ENCODE peak calls at places on chromosome 13, in six cellular contexts. F is pancreas, C is astrocyte, S is suprapubic skin, P is IMR-90, J is bronchial epithelial cell. I is an unnamed sample.

GRCh38 chr13:40141859-40142555 is 486.5 kb downstream of the COG6 start:
- DNase-seq in F (no peak), C (no peak), S (no peak), P (no peak), J (no peak), I (no peak)

GRCh38 chr13:29073762-29074161 is 253.6 kb downstream of the MTUS2 start:
- DNase-seq in F (no peak), C (no peak), S (no peak), P (no peak), J (no peak), I (no peak)

GRCh38 chr13:38914070-38914469 is 76.6 kb downstream of the STOML3 start:
- DNase-seq in F (no peak), C (no peak), S (no peak), P (no peak), J (no peak), I (no peak)

GRCh38 chr13:28609936-28610335 is 49.0 kb upstream of the POMP start:
- DNase-seq in F (no peak), C (peak), S (no peak), P (peak), J (no peak), I (peak)

GRCh38 chr13:37868691-37869505 is 674 bp downstream of the TRPC4 start:
- DNase-seq in F (no peak), C (peak), S (no peak), P (peak), J (no peak), I (peak)

GRCh38 chr13:27792393-27793218 is at the start of gene GSX1:
- DNase-seq in F (peak), C (peak), S (no peak), P (peak), J (peak), I (peak)

GRCh38 chr13:62294210-62294609 is 878.6 kb upstream of the PCDH20 start:
- DNase-seq in F (no peak), C (peak), S (no peak), P (peak), J (peak), I (peak)

GRCh38 chr13:31824705-31825512 is 85.6 kb downstream of the RXFP2 start:
- DNase-seq in F (no peak), C (peak), S (no peak), P (peak), J (peak), I (peak)

GRCh38 chr13:99086149-99086868 is 108.4 kb upstream of the DOCK9 start:
- DNase-seq in F (peak), C (peak), S (no peak), P (peak), J (peak), I (peak)

GRCh38 chr13:59996461-59996860 is 167.3 kb downstream of the DIAPH3 start:
- DNase-seq in F (no peak), C (no peak), S (no peak), P (no peak), J (no peak), I (no peak)

GRCh38 chr13:24066405-24067292 is 93.9 kb upstream of the SPATA13 start:
- DNase-seq in F (no peak), C (no peak), S (no peak), P (no peak), J (no peak), I (no peak)

GRCh38 chr13:35649162-35649561 is 172.7 kb upstream of the MAB21L1 start:
- DNase-seq in F (no peak), C (no peak), S (no peak), P (peak), J (peak), I (peak)

GRCh38 chr13:26914624-26915023 is 154.0 kb upstream of the GPR12 start:
- DNase-seq in F (no peak), C (peak), S (peak), P (no peak), J (peak), I (no peak)

GRCh38 chr13:77918391-77919261 is at the start of gene EDNRB:
- DNase-seq in F (peak), C (peak), S (peak), P (peak), J (peak), I (peak)

GRCh38 chr13:32894589-32895001 is 121.6 kb upstream of the KL start:
- DNase-seq in F (no peak), C (peak), S (no peak), P (peak), J (peak), I (peak)

GRCh38 chr13:102970542-102970941 is 95.7 kb downstream of the SLC10A2 start:
- DNase-seq in F (no peak), C (no peak), S (no peak), P (no peak), J (no peak), I (no peak)

GRCh38 chr13:66409542-66409941 is 820.6 kb downstream of the PCDH9 start:
- DNase-seq in F (no peak), C (no peak), S (no peak), P (no peak), J (no peak), I (no peak)

GRCh38 chr13:33090755-33091454 is 74.7 kb downstream of the KL start:
- DNase-seq in F (no peak), C (no peak), S (no peak), P (no peak), J (no peak), I (peak)

GRCh38 chr13:77431449-77431848 is 104.1 kb upstream of the SCEL start:
- DNase-seq in F (no peak), C (no peak), S (no peak), P (no peak), J (no peak), I (no peak)

GRCh38 chr13:41313659-41314197 is 2.7 kb downstream of the NAA16 start:
- DNase-seq in F (no peak), C (no peak), S (no peak), P (no peak), J (no peak), I (no peak)
- H3K4me3 ChIP-seq in F (peak), C (no peak), S (no peak), P (peak), J (no peak), I (peak)

GRCh38 chr13:100363874-100364273 is 224.7 kb downstream of the GGACT start:
- DNase-seq in F (no peak), C (peak), S (no peak), P (peak), J (peak), I (peak)

GRCh38 chr13:100362371-100362770 is 226.2 kb downstream of the GGACT start:
- DNase-seq in F (no peak), C (no peak), S (no peak), P (no peak), J (no peak), I (no peak)

GRCh38 chr13:100365678-100366077 is 222.9 kb downstream of the GGACT start:
- DNase-seq in F (no peak), C (no peak), S (no peak), P (peak), J (no peak), I (no peak)

GRCh38 chr13:100361504-100361903 is 227.1 kb downstream of the GGACT start:
- DNase-seq in F (no peak), C (peak), S (no peak), P (peak), J (peak), I (peak)

DNA sequence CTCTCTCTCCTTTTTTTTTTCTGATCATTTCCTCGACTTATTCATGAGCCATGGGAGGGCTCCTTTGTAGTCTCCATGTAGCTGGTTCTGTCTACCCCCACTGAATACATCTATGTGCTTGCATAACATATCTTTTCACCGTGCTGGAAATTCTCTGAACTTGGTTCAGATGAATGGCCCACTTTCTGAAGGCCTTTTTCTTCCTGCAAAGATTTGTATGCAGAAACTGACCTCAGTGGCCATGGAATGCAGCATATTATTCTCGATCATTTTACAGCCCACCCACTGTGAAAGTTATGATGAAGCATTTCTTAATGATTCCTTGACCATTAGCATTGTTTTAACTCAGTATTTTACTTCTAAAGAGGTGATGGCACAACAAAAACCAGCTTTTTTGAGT is 225.2 kb downstream of the GGACT start:
- DNase-seq in F (no peak), C (peak), S (no peak), P (peak), J (no peak), I (peak)
- H3K4me3 ChIP-seq in F (no peak), C (no peak), S (no peak), P (no peak), J (no peak), I (no peak)

GRCh38 chr13:72166102-72166660 is 299.2 kb upstream of the DACH1 start:
- DNase-seq in F (no peak), C (peak), S (no peak), P (no peak), J (peak), I (peak)

GRCh38 chr13:72163671-72164070 is 296.7 kb upstream of the DACH1 start:
- DNase-seq in F (no peak), C (peak), S (no peak), P (no peak), J (peak), I (peak)

GRCh38 chr13:72164811-72165210 is 297.8 kb upstream of the DACH1 start:
- DNase-seq in F (no peak), C (no peak), S (no peak), P (no peak), J (no peak), I (no peak)

GRCh38 chr13:72170571-72170970 is 303.6 kb upstream of the DACH1 start:
- DNase-seq in F (peak), C (no peak), S (no peak), P (no peak), J (no peak), I (no peak)

DNA sequence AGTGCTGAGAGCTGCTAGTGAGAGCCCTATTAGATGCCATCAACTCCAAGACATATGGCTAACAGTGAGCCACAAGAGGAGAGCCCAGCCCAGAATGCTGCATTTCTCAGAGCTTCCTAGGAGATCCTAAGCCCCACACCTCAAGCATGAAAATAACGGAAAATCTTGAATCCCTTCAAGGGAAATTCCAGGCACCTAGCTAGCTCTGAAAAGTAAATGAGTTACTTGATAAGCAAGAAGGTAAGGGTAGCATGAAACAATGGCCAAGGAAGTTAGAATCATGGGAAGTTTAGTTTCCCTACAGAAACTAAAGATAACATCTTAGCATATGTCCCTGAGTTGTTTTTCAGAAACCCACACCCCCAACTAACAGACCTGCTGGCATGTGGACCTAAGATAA is 301.1 kb upstream of the DACH1 start:
- DNase-seq in F (no peak), C (no peak), S (no peak), P (no peak), J (no peak), I (no peak)
- H3K4me3 ChIP-seq in F (no peak), C (no peak), S (no peak), P (no peak), J (no peak), I (no peak)

GRCh38 chr13:44072536-44072935 is 192.8 kb downstream of the LACC1 start:
- DNase-seq in F (no peak), C (no peak), S (no peak), P (no peak), J (no peak), I (no peak)

GRCh38 chr13:44068169-44068568 is 188.5 kb downstream of the LACC1 start:
- DNase-seq in F (no peak), C (peak), S (no peak), P (peak), J (peak), I (peak)

GRCh38 chr13:44064376-44064775 is 184.7 kb downstream of the LACC1 start:
- DNase-seq in F (no peak), C (no peak), S (no peak), P (no peak), J (no peak), I (no peak)

GRCh38 chr13:44063881-44064280 is 184.2 kb downstream of the LACC1 start:
- DNase-seq in F (no peak), C (no peak), S (no peak), P (no peak), J (no peak), I (peak)

DNA sequence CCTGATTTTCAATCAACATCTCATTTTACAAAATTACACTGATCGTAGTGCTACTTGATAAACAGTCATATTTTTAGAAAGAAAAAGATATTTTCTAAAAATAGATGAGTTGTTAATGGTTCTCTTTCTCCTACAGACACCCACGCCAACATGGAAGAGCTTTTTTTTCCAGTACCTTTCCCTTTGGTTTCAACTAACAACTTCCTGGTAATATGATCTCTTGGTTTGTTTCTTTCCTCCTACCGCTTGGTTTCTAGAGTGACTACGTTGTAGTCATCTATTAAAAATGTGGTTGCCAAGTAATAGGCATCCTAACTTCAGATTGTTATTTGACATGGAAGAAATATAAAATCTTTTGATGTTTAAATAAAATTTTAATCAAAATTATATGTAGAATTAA is 189.0 kb downstream of the LACC1 start:
- DNase-seq in F (no peak), C (peak), S (no peak), P (peak), J (peak), I (peak)
- H3K4me3 ChIP-seq in F (no peak), C (no peak), S (no peak), P (no peak), J (no peak), I (peak)

GRCh38 chr13:109380457-109380856 is 405.9 kb downstream of the IRS2 start:
- DNase-seq in F (no peak), C (no peak), S (no peak), P (no peak), J (no peak), I (no peak)

GRCh38 chr13:109383683-109384082 is 402.7 kb downstream of the IRS2 start:
- DNase-seq in F (no peak), C (peak), S (no peak), P (peak), J (peak), I (peak)

GRCh38 chr13:109385161-109385560 is 401.2 kb downstream of the IRS2 start:
- DNase-seq in F (no peak), C (peak), S (no peak), P (peak), J (no peak), I (peak)

GRCh38 chr13:109376936-109377335 is 409.4 kb downstream of the IRS2 start:
- DNase-seq in F (no peak), C (no peak), S (no peak), P (no peak), J (no peak), I (no peak)

DNA sequence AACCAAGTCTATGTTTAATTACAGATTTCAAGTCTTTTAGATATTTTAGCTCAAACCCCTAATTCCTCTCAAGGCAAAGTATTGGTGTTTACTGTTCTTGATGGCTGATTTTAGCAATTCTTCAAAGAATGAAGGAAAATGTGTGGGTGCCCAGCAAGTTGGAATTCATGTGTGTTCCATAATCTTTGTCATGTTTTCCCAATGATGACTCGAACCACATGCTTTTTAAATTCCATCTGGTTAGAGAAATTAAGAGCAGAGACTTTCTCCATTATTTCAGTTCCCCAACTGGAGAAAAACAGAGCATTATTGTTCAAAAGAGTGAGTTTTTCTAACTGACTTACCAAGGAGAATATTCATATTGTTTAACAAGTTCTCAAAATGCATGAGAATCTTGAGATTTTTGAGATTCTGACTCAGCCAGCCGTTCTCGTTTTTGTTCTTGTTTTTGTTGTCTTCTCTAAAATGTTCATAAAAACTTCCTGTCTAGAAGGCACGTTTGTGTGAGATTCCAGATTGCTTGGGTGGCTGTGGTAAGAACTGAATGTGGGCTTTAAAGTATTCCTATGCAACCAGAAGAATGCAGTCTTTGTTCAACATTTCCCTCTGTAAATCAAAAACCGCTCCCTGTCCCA is 404.7 kb downstream of the IRS2 start:
- DNase-seq in F (no peak), C (peak), S (no peak), P (peak), J (no peak), I (peak)
- H3K4me3 ChIP-seq in F (no peak), C (no peak), S (no peak), P (no peak), J (no peak), I (peak)

DNA sequence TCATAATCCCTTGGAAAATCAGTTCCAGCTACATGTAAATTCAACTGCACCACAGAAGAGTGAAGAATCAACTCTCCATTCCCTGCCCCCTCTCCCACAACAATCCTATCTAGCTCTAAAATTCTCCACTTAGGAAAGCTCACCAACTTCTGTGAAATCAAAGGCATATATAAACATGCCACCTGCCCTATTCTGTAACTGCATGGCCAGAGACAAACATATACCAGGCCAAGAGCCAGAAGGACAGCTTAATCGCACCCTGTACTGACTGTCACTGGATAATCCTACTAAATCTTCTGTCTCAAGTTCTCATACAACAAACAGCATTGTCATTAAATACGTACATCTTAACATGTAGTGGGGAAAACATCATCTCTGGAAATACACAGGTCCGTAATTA is 58.2 kb upstream of the EEF1AKMT1 start:
- DNase-seq in F (no peak), C (no peak), S (no peak), P (no peak), J (no peak), I (no peak)
- H3K4me3 ChIP-seq in F (no peak), C (no peak), S (no peak), P (no peak), J (no peak), I (no peak)

GRCh38 chr13:82305588-82305987 is 1576.7 kb downstream of the SLITRK1 start:
- DNase-seq in F (no peak), C (no peak), S (no peak), P (no peak), J (no peak), I (no peak)
- H3K4me3 ChIP-seq in F (no peak), C (no peak), S (no peak), P (no peak), J (no peak), I (no peak)

GRCh38 chr13:36850790-36851438 is 31.9 kb downstream of the RFXAP start:
- DNase-seq in F (no peak), C (no peak), S (no peak), P (no peak), J (no peak), I (no peak)
- H3K4me3 ChIP-seq in F (no peak), C (no peak), S (no peak), P (no peak), J (no peak), I (no peak)

GRCh38 chr13:97286317-97287046 is 64.3 kb downstream of the MBNL2 start:
- DNase-seq in F (no peak), C (no peak), S (no peak), P (no peak), J (no peak), I (no peak)
- H3K4me3 ChIP-seq in F (no peak), C (no peak), S (no peak), P (no peak), J (no peak), I (no peak)

I was measured in adipocyte.